ENCODE peak calls at places on chromosome 19, in four cellular contexts. N is CD8-positive, alpha-beta T cell; O is Peyer's patch; H is A549. F is an unnamed sample.
A peak's percentile ranks its signal among the peaks of the same experiment; 100 is the strongest.

GRCh38 chr19:3387645-3388589 is 21.5 kb downstream of the NFIC start:
- DNase-seq in N (no peak), O (no peak), H (peak; percentile 68), F (peak; percentile 81)

GRCh38 chr19:8392017-8392591 is 1.9 kb downstream of the RAB11B start:
- DNase-seq in N (no peak), O (no peak), H (no peak), F (peak; percentile 60)

GRCh38 chr19:46383846-46384245 is 29.5 kb downstream of the CCDC8 start:
- DNase-seq in N (no peak), O (no peak), H (no peak), F (no peak)

GRCh38 chr19:35704218-35704617 is at the start of gene ZBTB32:
- DNase-seq in N (no peak), O (no peak), H (no peak), F (no peak)

GRCh38 chr19:4730740-4731171 is 7.1 kb upstream of the DPP9 start:
- DNase-seq in N (peak; percentile 74), O (peak; percentile 41), H (no peak), F (no peak)

GRCh38 chr19:28878862-28879566 is 333.9 kb downstream of the UQCRFS1 start:
- DNase-seq in N (peak; percentile 64), O (peak; percentile 35), H (peak; percentile 83), F (peak; percentile 69)

GRCh38 chr19:13104848-13105646 is 2.4 kb upstream of the LYL1 start:
- DNase-seq in N (peak; percentile 74), O (peak; percentile 66), H (no peak), F (no peak)

GRCh38 chr19:38035515-38036495 is 128.8 kb downstream of the SIPA1L3 start:
- DNase-seq in N (no peak), O (no peak), H (no peak), F (no peak)

GRCh38 chr19:29001006-29001921 is 211.7 kb downstream of the UQCRFS1 start:
- DNase-seq in N (no peak), O (no peak), H (no peak), F (no peak)

GRCh38 chr19:37906868-37907734 is at the start of gene SIPA1L3:
- DNase-seq in N (peak; percentile 95), O (peak; percentile 97), H (peak; percentile 99), F (peak; percentile 95)

GRCh38 chr19:46633130-46633529 is 2.9 kb downstream of the GNG8 start:
- DNase-seq in N (no peak), O (no peak), H (no peak), F (no peak)

GRCh38 chr19:50933640-50934039 is 19.2 kb downstream of the KLK5 start:
- DNase-seq in N (no peak), O (no peak), H (peak; percentile 84), F (no peak)

GRCh38 chr19:56066152-56067023 is 54.7 kb downstream of the ZNF787 start:
- DNase-seq in N (peak; percentile 80), O (peak; percentile 40), H (peak; percentile 58), F (peak; percentile 63)

GRCh38 chr19:35776102-35776788 is 881 bp downstream of the ARHGAP33 start:
- DNase-seq in N (no peak), O (no peak), H (no peak), F (no peak)

GRCh38 chr19:18999016-18999758 is 34.1 kb downstream of the SUGP2 start:
- DNase-seq in N (no peak), O (no peak), H (no peak), F (no peak)

GRCh38 chr19:50794074-50794777 is 4.0 kb downstream of the ACP4 start:
- DNase-seq in N (no peak), O (no peak), H (peak; percentile 66), F (no peak)

GRCh38 chr19:45090598-45090997 is 2.4 kb upstream of the PPP1R37 start:
- DNase-seq in N (no peak), O (no peak), H (no peak), F (no peak)

GRCh38 chr19:47093841-47094240 is 19.7 kb downstream of the ZC3H4 start:
- DNase-seq in N (no peak), O (peak; percentile 70), H (no peak), F (no peak)

GRCh38 chr19:16143399-16144215 is at the start of gene HSH2D:
- DNase-seq in N (peak; percentile 86), O (peak; percentile 98), H (no peak), F (peak; percentile 81)

GRCh38 chr19:54294539-54294938 is 13.6 kb upstream of the LILRB2 start:
- DNase-seq in N (peak; percentile 15), O (no peak), H (no peak), F (no peak)

GRCh38 chr19:19600793-19601346 is 17.6 kb downstream of the PBX4 start:
- DNase-seq in N (no peak), O (no peak), H (no peak), F (no peak)

GRCh38 chr19:13056052-13056660 is 46.5 kb downstream of the LYL1 start:
- DNase-seq in N (no peak), O (no peak), H (no peak), F (peak; percentile 88)

GRCh38 chr19:4432918-4433506 is 24.6 kb downstream of the UBXN6 start:
- DNase-seq in N (no peak), O (no peak), H (no peak), F (no peak)

GRCh38 chr19:1648926-1649541 is 3.4 kb downstream of the TCF3 start:
- DNase-seq in N (no peak), O (peak; percentile 68), H (no peak), F (no peak)
- H3K27ac ChIP-seq in N (no peak overlapping the region), O (peak overlapping the region; percentile 96), H (no peak overlapping the region), F (no peak overlapping the region)

GRCh38 chr19:17681505-17682125 is 6.5 kb downstream of the UNC13A start:
- DNase-seq in N (peak; percentile 57), O (no peak), H (no peak), F (no peak)

GRCh38 chr19:17682273-17682672 is 5.9 kb downstream of the UNC13A start:
- DNase-seq in N (no peak), O (no peak), H (no peak), F (no peak)

GRCh38 chr19:17678836-17679235 is 9.3 kb downstream of the UNC13A start:
- DNase-seq in N (no peak), O (no peak), H (no peak), F (no peak)

GRCh38 chr19:17680235-17680722 is 7.9 kb downstream of the UNC13A start:
- DNase-seq in N (peak; percentile 52), O (peak; percentile 43), H (peak; percentile 75), F (peak; percentile 42)

GRCh38 chr19:17679526-17680234 is 8.5 kb downstream of the UNC13A start:
- DNase-seq in N (no peak), O (no peak), H (no peak), F (no peak)
- H3K27ac ChIP-seq in N (no peak overlapping the region), O (no peak overlapping the region), H (peak overlapping the region; percentile 59), F (no peak overlapping the region)

GRCh38 chr19:11195681-11196080 is 1.7 kb downstream of the KANK2 start:
- DNase-seq in N (no peak), O (no peak), H (no peak), F (no peak)

GRCh38 chr19:11195169-11195568 is 2.2 kb downstream of the KANK2 start:
- DNase-seq in N (no peak), O (no peak), H (no peak), F (no peak)

GRCh38 chr19:11194657-11195056 is 2.7 kb downstream of the KANK2 start:
- DNase-seq in N (no peak), O (no peak), H (no peak), F (no peak)

GRCh38 chr19:11192957-11193939 is 4.1 kb downstream of the KANK2 start:
- DNase-seq in N (no peak), O (no peak), H (no peak), F (no peak)

GRCh38 chr19:11194173-11194572 is 3.2 kb downstream of the KANK2 start:
- DNase-seq in N (no peak), O (no peak), H (no peak), F (no peak)
- H3K27ac ChIP-seq in N (no peak overlapping the region), O (peak overlapping the region; percentile 27), H (no peak overlapping the region), F (peak overlapping the region; percentile 46)

GRCh38 chr19:49465371-49465770 is 8.6 kb upstream of the FLT3LG start:
- DNase-seq in N (no peak), O (no peak), H (no peak), F (no peak)

GRCh38 chr19:49470615-49470978 is 3.4 kb upstream of the FLT3LG start:
- DNase-seq in N (no peak), O (no peak), H (no peak), F (no peak)

GRCh38 chr19:49469828-49470614 is 4.0 kb upstream of the FLT3LG start:
- DNase-seq in N (peak; percentile 87), O (peak; percentile 88), H (peak; percentile 49), F (no peak)

GRCh38 chr19:49468199-49468598 is 5.8 kb upstream of the FLT3LG start:
- DNase-seq in N (no peak), O (no peak), H (no peak), F (no peak)

GRCh38 chr19:49468746-49469447 is 5.1 kb upstream of the FLT3LG start:
- DNase-seq in N (peak; percentile 86), O (peak; percentile 90), H (peak; percentile 82), F (peak; percentile 52)
- H3K27ac ChIP-seq in N (peak overlapping the region; percentile 88), O (peak overlapping the region; percentile 84), H (no peak overlapping the region), F (no peak overlapping the region)

GRCh38 chr19:34298891-34299510 is 44.6 kb downstream of the GARRE1 start:
- DNase-seq in N (no peak), O (no peak), H (no peak), F (no peak)
- H3K27ac ChIP-seq in N (no peak overlapping the region), O (no peak overlapping the region), H (no peak overlapping the region), F (no peak overlapping the region)

DNA sequence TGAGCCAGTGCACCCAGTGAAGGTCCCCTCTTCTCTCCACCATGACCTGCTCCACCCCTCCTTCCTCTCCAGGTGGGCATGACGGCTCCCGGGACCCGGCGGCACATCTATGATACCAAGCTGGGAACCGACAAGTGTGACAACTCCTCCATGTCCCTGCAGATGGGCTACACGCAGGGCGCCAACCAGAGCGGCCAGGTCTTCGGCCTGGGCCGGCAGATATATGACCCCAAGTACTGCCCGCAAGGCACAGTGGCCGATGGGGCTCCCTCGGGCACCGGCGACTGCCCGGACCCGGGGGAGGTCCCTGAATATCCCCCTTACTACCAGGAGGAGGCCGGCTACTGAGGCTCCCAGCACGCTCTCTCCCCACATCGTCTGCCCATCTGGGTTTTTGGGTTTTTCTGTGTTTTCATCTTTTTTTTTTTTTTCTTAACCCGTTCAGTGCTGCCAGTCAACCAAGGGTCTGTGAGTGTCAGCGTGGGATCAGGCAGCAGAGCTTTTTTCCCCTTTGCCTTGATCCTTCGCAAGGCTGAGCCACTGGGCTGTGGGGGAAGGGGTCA is 2.3 kb upstream of the ABCA7 start:
- DNase-seq in N (no peak), O (no peak), H (no peak), F (no peak)
- H3K27ac ChIP-seq in N (peak overlapping the region; percentile 21), O (peak overlapping the region; percentile 88), H (no peak overlapping the region), F (no peak overlapping the region)

DNA sequence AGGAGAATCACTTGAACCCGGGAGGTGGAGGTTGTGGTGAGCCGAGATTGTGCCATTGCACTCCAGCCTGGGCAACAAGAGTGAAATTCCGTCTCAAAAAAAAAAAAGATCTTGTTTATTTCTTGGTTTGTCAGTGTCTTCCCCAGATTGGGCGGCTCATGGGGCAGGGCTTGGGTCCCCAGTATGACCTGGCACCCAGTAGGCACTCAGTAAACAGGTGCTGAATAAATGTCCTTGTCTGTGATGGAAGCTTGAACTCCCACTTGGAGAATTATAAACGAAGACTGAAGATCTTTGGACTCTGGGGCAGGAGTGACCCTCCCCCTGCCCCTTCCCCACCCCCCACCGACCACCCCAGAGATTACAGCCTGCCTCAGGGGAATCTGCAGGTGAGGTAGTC is 9.9 kb upstream of the FUT5 start:
- DNase-seq in N (no peak), O (no peak), H (no peak), F (no peak)
- H3K27ac ChIP-seq in N (no peak overlapping the region), O (peak overlapping the region; percentile 42), H (peak overlapping the region; percentile 67), F (no peak overlapping the region)

F was measured in lung.